ENCODE peak calls at places on chromosomes 12 and 14, in five cellular contexts. L is LoVo; Q is CD8-positive, alpha-beta T cell; N is NCI-H510A; T is activated CD8-positive, alpha-beta T cell treated with anti-CD3 and anti-CD28 coated beads, Interleukin-2, amount 10 ng/mL, durations not matched to agents 7 days and 5 days. G is an unnamed sample.

GRCh38 chr14:92572050-92572449 is 58.5 kb downstream of the RIN3 start:
- DNase-seq in L (no peak), Q (no peak), N (no peak), T (no peak), G (no peak)

GRCh38 chr12:4118017-4118510 is 155.5 kb upstream of the CCND2 start:
- DNase-seq in L (no peak), Q (no peak), N (no peak), T (peak), G (no peak)

GRCh38 chr14:64109821-64110554 is 184.2 kb downstream of the ESR2 start:
- DNase-seq in L (no peak), Q (no peak), N (no peak), T (no peak), G (no peak)

GRCh38 chr14:103974575-103974974 is 32.2 kb upstream of the RD3L start:
- DNase-seq in L (no peak), Q (no peak), N (no peak), T (no peak), G (no peak)

GRCh38 chr14:87252103-87252502 is 740.9 kb downstream of the GALC start:
- DNase-seq in L (no peak), Q (no peak), N (no peak), T (no peak), G (no peak)

GRCh38 chr12:109759076-109759420 is 45.4 kb downstream of the FAM222A start:
- DNase-seq in L (no peak), Q (no peak), N (no peak), T (no peak), G (no peak)

GRCh38 chr12:30019386-30020140 is 235.8 kb upstream of the TMTC1 start:
- DNase-seq in L (no peak), Q (no peak), N (no peak), T (no peak), G (no peak)

GRCh38 chr12:59444932-59445331 is 150.9 kb upstream of the SLC16A7 start:
- DNase-seq in L (no peak), Q (peak), N (no peak), T (peak), G (no peak)

GRCh38 chr12:65269603-65270002 is 8.9 kb upstream of the MSRB3 start:
- DNase-seq in L (no peak), Q (no peak), N (no peak), T (no peak), G (no peak)

GRCh38 chr12:54371328-54372112 is 7.2 kb upstream of the GPR84 start:
- DNase-seq in L (no peak), Q (no peak), N (peak), T (no peak), G (no peak)

GRCh38 chr12:88559772-88560171 is 20.5 kb downstream of the KITLG start:
- DNase-seq in L (peak), Q (no peak), N (no peak), T (no peak), G (no peak)